ENCODE peak calls at places on chromosomes 16 and 17, in six cellular contexts. J, C, E, B, I and G are unnamed samples.
A peak's percentile ranks its signal among the peaks of the same experiment; 100 is the strongest.

GRCh38 chr16:13915033-13915635 is 4.8 kb upstream of the ERCC4 start:
- DNase-seq in J (no peak), C (no peak), E (no peak), B (no peak), I (no peak), G (no peak)

GRCh38 chr17:1197379-1197778 is 17.6 kb upstream of the ABR start:
- DNase-seq in J (no peak), C (no peak), E (no peak), B (peak; percentile 48), I (no peak), G (peak; percentile 65)

GRCh38 chr17:17204041-17204591 is 2.0 kb downstream of the PLD6 start:
- DNase-seq in J (no peak), C (no peak), E (peak; percentile 56), B (no peak), I (no peak), G (no peak)

GRCh38 chr17:53797497-53797896 is 25.2 kb upstream of the KIF2B start:
- DNase-seq in J (no peak), C (no peak), E (no peak), B (no peak), I (no peak), G (no peak)

GRCh38 chr17:76716834-76717205 is 6.1 kb upstream of the MXRA7 start:
- DNase-seq in J (no peak), C (no peak), E (no peak), B (no peak), I (no peak), G (no peak)

GRCh38 chr17:82092995-82093751 is 4.9 kb downstream of the FASN start:
- DNase-seq in J (no peak), C (no peak), E (peak; percentile 14), B (no peak), I (no peak), G (no peak)

GRCh38 chr17:52157603-52158449 is 688 bp downstream of the CA10 start:
- DNase-seq in J (no peak), C (no peak), E (no peak), B (no peak), I (no peak), G (no peak)

GRCh38 chr16:78365376-78365775 is 265.9 kb downstream of the WWOX start:
- DNase-seq in J (no peak), C (no peak), E (no peak), B (no peak), I (no peak), G (no peak)

GRCh38 chr17:3543453-3543852 is 14.2 kb downstream of the TRPV3 start:
- DNase-seq in J (no peak), C (no peak), E (no peak), B (no peak), I (no peak), G (no peak)

GRCh38 chr17:31722251-31723056 is 136.6 kb downstream of the COPRS start:
- DNase-seq in J (no peak), C (no peak), E (peak; percentile 21), B (no peak), I (no peak), G (no peak)

GRCh38 chr16:14003119-14003570 is 68.0 kb upstream of the MRTFB start:
- DNase-seq in J (no peak), C (peak; percentile 51), E (peak; percentile 55), B (peak; percentile 24), I (peak; percentile 57), G (peak; percentile 68)

GRCh38 chr16:10114411-10114810 is 67.8 kb downstream of the GRIN2A start:
- DNase-seq in J (no peak), C (no peak), E (no peak), B (no peak), I (peak; percentile 53), G (no peak)

GRCh38 chr17:45756266-45756989 is 27.7 kb upstream of the CRHR1 start:
- DNase-seq in J (no peak), C (no peak), E (no peak), B (no peak), I (no peak), G (no peak)

GRCh38 chr17:28549274-28550132 is 2.9 kb downstream of the UNC119 start:
- DNase-seq in J (peak; percentile 65), C (no peak), E (no peak), B (no peak), I (no peak), G (no peak)

GRCh38 chr17:4938670-4939553 is 934 bp downstream of the SLC25A11 start:
- DNase-seq in J (no peak), C (no peak), E (no peak), B (peak; percentile 24), I (no peak), G (no peak)
- H3K4me1 ChIP-seq in J (peaks cover 39% of the 10 kb centered on the region), C (peaks cover 16% of the 10 kb centered on the region), E (peaks cover 46% of the 10 kb centered on the region), B (peaks cover 31% of the 10 kb centered on the region), I (peaks cover 12% of the 10 kb centered on the region), G (peaks cover 14% of the 10 kb centered on the region)

DNA sequence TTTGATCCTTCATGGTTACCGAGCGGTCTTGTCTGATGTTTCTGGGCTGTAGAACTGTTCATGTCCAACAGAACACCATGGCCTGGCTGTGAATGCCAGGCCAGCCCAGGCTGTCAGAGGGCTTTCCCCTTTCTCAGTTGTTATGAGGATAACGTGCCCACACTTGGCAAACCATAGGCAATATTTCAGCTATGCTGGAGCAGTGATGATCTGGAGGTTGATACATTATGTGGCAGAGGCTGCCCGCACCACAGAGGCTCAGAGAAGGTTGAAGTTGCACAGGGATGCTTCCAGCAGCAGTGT is 92.9 kb downstream of the C16orf78 start:
- DNase-seq in J (no peak), C (no peak), E (no peak), B (no peak), I (no peak), G (no peak)
- H3K9me3 ChIP-seq in J (no peaks in the 10 kb centered on the region), C (no peaks in the 10 kb centered on the region), E (no peaks in the 10 kb centered on the region), B (no peaks in the 10 kb centered on the region), I (no peaks in the 10 kb centered on the region), G (no peaks in the 10 kb centered on the region)

GRCh38 chr16:2518823-2519710 is 1.1 kb upstream of the AMDHD2 start:
- DNase-seq in J (no peak), C (no peak), E (no peak), B (no peak), I (peak; percentile 57), G (no peak)
- H3K4me1 ChIP-seq in J (peaks cover 56% of the 10 kb centered on the region), C (peaks cover 10% of the 10 kb centered on the region), E (peaks cover 60% of the 10 kb centered on the region), B (peaks cover 60% of the 10 kb centered on the region), I (peaks cover 50% of the 10 kb centered on the region), G (peaks cover 59% of the 10 kb centered on the region)

DNA sequence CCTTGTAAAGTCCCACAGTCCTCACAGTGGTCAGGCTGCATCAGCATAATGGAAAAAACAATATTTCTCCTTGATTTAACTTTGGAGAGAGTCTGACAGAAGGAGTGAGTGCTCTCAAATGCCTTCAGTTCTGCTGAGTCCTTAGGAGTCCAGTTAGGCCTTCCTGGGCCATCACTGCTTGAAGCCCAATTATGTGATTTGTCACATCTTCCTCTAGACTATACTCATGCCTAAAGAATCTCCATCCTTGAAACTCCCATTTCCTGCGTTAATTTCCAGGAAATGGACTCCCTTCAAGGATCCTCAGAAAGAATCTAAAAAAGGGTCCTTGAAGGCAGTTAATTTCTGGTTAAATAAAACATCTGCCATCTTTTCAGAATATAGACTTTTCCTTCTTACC is 52.8 kb downstream of the SLFN5 start:
- DNase-seq in J (no peak), C (no peak), E (no peak), B (no peak), I (no peak), G (no peak)
- H3K9me3 ChIP-seq in J (no peaks in the 10 kb centered on the region), C (no peaks in the 10 kb centered on the region), E (no peaks in the 10 kb centered on the region), B (no peaks in the 10 kb centered on the region), I (no peaks in the 10 kb centered on the region), G (no peaks in the 10 kb centered on the region)